ENCODE peak calls at places on chromosome 18, in eight cellular contexts. K, J, X, O, Z, S, I and Q are unnamed samples. For H3K27me3, the result is how much of the 10 kb centered on the place peaks cover.

GRCh38 chr18:77127769-77128671 is 4.6 kb downstream of the MBP start:
- DNase-seq in J (peak), Z (no peak), S (peak), X (peak), K (peak), O (peak), I (no peak), Q (peak)

GRCh38 chr18:23825496-23825895 is 136.2 kb downstream of the LAMA3 start:
- DNase-seq in K (no peak), J (no peak), S (no peak), X (no peak), Z (no peak), I (no peak), O (no peak), Q (no peak)

GRCh38 chr18:41975287-41975683 is 20.3 kb downstream of the PIK3C3 start:
- DNase-seq in J (no peak), X (no peak), S (no peak), Z (no peak), I (no peak), K (no peak), O (no peak), Q (no peak)

GRCh38 chr18:48621815-48622555 is 83.2 kb downstream of the CTIF start:
- DNase-seq in O (no peak), X (no peak), Z (no peak), I (no peak), S (no peak), K (no peak), J (no peak), Q (no peak)

GRCh38 chr18:70390366-70391090 is 101.7 kb downstream of the SOCS6 start:
- DNase-seq in X (no peak), K (no peak), J (no peak), O (no peak), Z (no peak), I (no peak), S (no peak), Q (no peak)

GRCh38 chr18:75284566-75284965 is 74.0 kb downstream of the TSHZ1 start:
- DNase-seq in S (no peak), I (no peak), O (no peak), J (no peak), Z (no peak), X (no peak), K (no peak), Q (no peak)

GRCh38 chr18:76943542-76944339 is 121.4 kb downstream of the ZNF236 start:
- DNase-seq in Z (no peak), X (no peak), K (no peak), O (no peak), J (no peak), S (no peak), I (no peak), Q (no peak)

GRCh38 chr18:7725473-7725872 is 158.4 kb downstream of the PTPRM start:
- DNase-seq in S (no peak), X (no peak), O (no peak), I (no peak), Z (no peak), J (no peak), K (no peak), Q (no peak)

GRCh38 chr18:58674863-58675472 is 3.7 kb downstream of the MALT1 start:
- DNase-seq in I (no peak), J (no peak), S (no peak), O (no peak), K (no peak), Z (no peak), X (no peak), Q (no peak)

GRCh38 chr18:28110924-28111323 is 66.0 kb downstream of the CDH2 start:
- DNase-seq in I (no peak), X (no peak), Z (no peak), S (no peak), K (no peak), J (no peak), O (no peak), Q (no peak)

GRCh38 chr18:44946529-44947113 is 265.9 kb downstream of the SETBP1 start:
- DNase-seq in J (no peak), I (no peak), S (no peak), O (no peak), Z (no peak), X (no peak), K (no peak), Q (no peak)

GRCh38 chr18:61922435-61922834 is 29.6 kb upstream of the RNF152 start:
- DNase-seq in K (no peak), S (no peak), I (no peak), Z (no peak), J (no peak), X (no peak), O (no peak), Q (no peak)

GRCh38 chr18:29164020-29164706 is 987.2 kb upstream of the CDH2 start:
- DNase-seq in K (no peak), Z (no peak), J (no peak), S (no peak), X (no peak), I (no peak), O (no peak), Q (no peak)

GRCh38 chr18:11799066-11799465 is 52.1 kb upstream of the CHMP1B start:
- DNase-seq in X (no peak), I (no peak), O (no peak), J (no peak), S (no peak), K (no peak), Z (no peak), Q (no peak)

GRCh38 chr18:45342166-45342565 is 273.1 kb upstream of the SLC14A2 start:
- DNase-seq in Z (no peak), O (no peak), K (no peak), S (no peak), I (no peak), X (no peak), J (no peak), Q (no peak)

GRCh38 chr18:4524096-4524495 is 69.0 kb upstream of the DLGAP1 start:
- DNase-seq in O (no peak), Z (no peak), J (no peak), X (no peak), I (no peak), K (no peak), S (no peak), Q (no peak)

GRCh38 chr18:65235966-65236634 is 514.7 kb upstream of the CDH7 start:
- DNase-seq in I (no peak), X (peak), O (no peak), Z (no peak), K (no peak), S (no peak), J (no peak), Q (no peak)

GRCh38 chr18:3653859-3654441 is 204.0 kb downstream of the TGIF1 start:
- DNase-seq in S (no peak), K (no peak), I (no peak), J (no peak), O (no peak), Z (no peak), X (no peak), Q (no peak)

GRCh38 chr18:48827321-48828200 is 123.2 kb downstream of the SMAD7 start:
- DNase-seq in X (peak), J (no peak), S (no peak), K (no peak), Z (no peak), O (no peak), I (no peak), Q (no peak)

GRCh38 chr18:28357785-28358401 is 181.0 kb upstream of the CDH2 start:
- DNase-seq in K (no peak), Z (no peak), O (no peak), I (no peak), S (no peak), J (no peak), X (no peak), Q (no peak)

GRCh38 chr18:36331541-36331971 is 34.0 kb downstream of the FHOD3 start:
- DNase-seq in X (no peak), O (peak), S (no peak), I (no peak), Z (no peak), K (no peak), J (no peak), Q (no peak)

GRCh38 chr18:51235011-51235789 is 37.7 kb upstream of the MEX3C start:
- DNase-seq in I (no peak), Z (no peak), S (no peak), O (no peak), X (no peak), K (no peak), J (no peak), Q (no peak)

DNA sequence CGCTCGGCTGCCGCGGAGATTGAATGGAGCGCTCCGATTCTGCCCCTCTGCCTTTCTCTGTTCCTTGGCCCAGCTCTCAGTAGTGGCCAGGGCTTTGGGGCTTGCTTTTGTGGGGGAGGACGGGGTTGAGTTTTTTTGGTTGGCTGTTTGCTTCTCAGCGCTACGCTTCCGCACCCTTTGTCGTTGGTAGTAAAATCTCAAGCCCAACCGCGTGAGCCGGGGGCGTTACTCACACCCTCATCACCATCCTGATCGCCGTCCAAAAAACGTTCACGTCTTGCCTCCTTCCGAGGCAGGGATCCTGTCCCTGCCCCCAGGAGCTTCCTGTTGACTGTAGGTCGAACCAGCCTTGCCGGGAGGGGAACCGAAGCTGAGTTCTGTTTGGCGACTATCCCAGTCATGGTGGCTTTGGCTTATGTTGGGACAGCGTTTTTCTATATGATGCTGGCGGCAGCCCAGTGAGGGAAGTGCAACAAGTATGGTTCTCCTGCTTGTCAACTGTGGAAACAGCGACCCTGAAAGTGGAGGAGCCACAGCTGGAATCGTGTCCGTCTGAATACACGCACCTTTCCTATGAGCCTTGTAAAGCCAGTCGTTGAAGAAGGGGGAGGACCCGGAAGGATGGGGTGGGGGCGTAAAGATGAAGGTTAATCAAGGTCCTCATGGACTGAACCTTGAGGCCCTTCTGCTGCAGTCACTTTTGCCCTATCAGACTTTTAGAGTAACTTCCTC is 797 bp upstream of the YES1 start:
- DNase-seq in O (peak), I (peak), J (peak), S (peak), X (peak), K (peak), Z (peak), Q (no peak)
- H3K27me3 ChIP-seq in O (under half), I (under half), J (under half), S (under half), X (under half), K (under half), Z (under half), Q (under half)

DNA sequence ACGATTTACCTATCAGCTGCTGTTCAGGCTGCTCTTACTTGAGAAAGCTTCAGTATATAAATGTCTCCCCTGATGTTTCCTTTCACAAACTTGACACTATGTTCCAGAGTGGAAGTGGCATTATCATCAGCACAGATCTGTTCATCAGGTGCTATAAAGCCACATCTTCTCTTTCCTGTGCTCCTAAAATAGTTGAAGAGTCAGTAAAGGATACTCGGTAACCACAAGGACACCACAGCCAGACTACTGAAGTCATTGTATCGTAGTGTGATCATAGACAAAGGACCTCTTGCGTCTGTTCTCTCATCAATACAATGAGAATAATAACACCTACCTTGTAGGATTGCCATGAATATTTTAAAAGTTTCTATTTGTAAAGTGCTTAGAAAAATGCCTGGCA is 841.0 kb upstream of the CELF4 start:
- DNase-seq in O (no peak), X (no peak), S (no peak), J (no peak), Z (no peak), I (no peak), K (no peak), Q (no peak)
- H3K4me3 ChIP-seq in O (no peak), X (no peak), S (no peak), J (no peak), Z (no peak), I (no peak), K (no peak), Q (no peak)

GRCh38 chr18:59696311-59697235 is 650 bp downstream of the CCBE1 start:
- DNase-seq in O (no peak), I (peak), Z (no peak), X (peak), S (no peak), J (no peak), K (no peak), Q (no peak)
- H3K27me3 ChIP-seq in O (under half), I (half or more), Z (under half), X (under half), S (under half), J (under half), K (under half), Q (under half)

GRCh38 chr18:52402814-52403213 is 62.8 kb downstream of the DCC start:
- DNase-seq in X (no peak), J (no peak), O (no peak), Z (no peak), I (no peak), K (no peak), S (no peak), Q (no peak)
- H3K4me3 ChIP-seq in X (no peak), J (no peak), O (no peak), Z (no peak), I (no peak), K (no peak), S (no peak), Q (no peak)

DNA sequence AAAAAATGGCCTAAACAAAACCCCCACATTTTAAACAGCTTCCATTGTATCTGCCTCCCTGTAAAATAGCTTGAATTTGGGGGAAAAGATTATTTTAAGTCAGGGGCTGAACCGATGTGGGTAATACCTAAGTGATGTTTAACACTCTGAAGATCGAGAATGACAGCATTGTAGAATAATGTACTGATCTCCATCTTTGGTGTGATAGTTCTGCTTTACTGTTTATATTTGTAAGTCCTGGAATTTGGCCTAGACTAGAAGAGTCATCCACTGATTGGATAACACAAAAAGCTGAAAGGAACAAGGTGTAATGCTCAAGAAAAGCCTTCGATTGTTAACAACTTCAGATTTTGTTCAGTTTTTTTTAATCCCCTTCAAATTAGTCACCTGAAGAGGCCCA is 53.8 kb upstream of the CCDC68 start:
- DNase-seq in X (no peak), S (no peak), J (no peak), I (no peak), Z (no peak), O (no peak), K (no peak), Q (no peak)
- H3K27me3 ChIP-seq in X (under half), S (under half), J (under half), I (under half), Z (under half), O (under half), K (under half), Q (under half)